ENCODE peak calls at places on chromosomes 12 and 14, in nine cellular contexts. N is HCT116; P is NCI-H1105 treated with DMSO at 0.1 percent for 48 hours; C is stimulated activated CD4-positive, alpha-beta T cell treated with anti-CD3 and anti-CD28 coated beads, Interleukin-15, amount 100 ng/mL, for 1 hour; Q is HTR-8/SVneo; T is SK-N-SH; R is GM12865; O is activated T-helper 1 cell treated with Interleukin-2 at 50 U/mL for 16 hours; E is Right ventricle myocardium superior. W is an unnamed sample.

GRCh38 chr14:54312166-54312801 is 84.5 kb upstream of the CDKN3 start:
- DNase-seq in N (peak; percentile 62), P (no peak), C (no peak), Q (peak; percentile 96), T (no peak), R (no peak), O (no peak), E (no peak), W (peak; percentile 95)

GRCh38 chr14:85416771-85417170 is 113.2 kb upstream of the FLRT2 start:
- DNase-seq in N (no peak), P (no peak), C (no peak), Q (no peak), T (no peak), R (no peak), O (no peak), E (no peak), W (peak; percentile 83)

GRCh38 chr12:10031318-10031717 is 836 bp downstream of the CLEC9A start:
- DNase-seq in N (no peak), P (no peak), C (no peak), Q (peak; percentile 23), T (no peak), R (no peak), O (no peak), E (no peak), W (no peak)

GRCh38 chr12:10652192-10652591 is 21.7 kb downstream of the STYK1 start:
- DNase-seq in N (no peak), P (no peak), C (no peak), Q (no peak), T (no peak), R (no peak), O (no peak), E (no peak), W (peak; percentile 14)

GRCh38 chr12:71045781-71046180 is 112.0 kb downstream of the TSPAN8 start:
- DNase-seq in N (no peak), P (peak; percentile 40), C (no peak), Q (no peak), T (no peak), R (peak; percentile 6), O (no peak), E (no peak), W (peak; percentile 87)

GRCh38 chr12:46207644-46208043 is 61.2 kb downstream of the SLC38A1 start:
- DNase-seq in N (no peak), P (no peak), C (no peak), Q (no peak), T (no peak), R (no peak), O (no peak), E (no peak), W (no peak)

GRCh38 chr12:3463927-3464326 is 27.1 kb upstream of the PRMT8 start:
- DNase-seq in N (no peak), P (no peak), C (no peak), Q (no peak), T (no peak), R (no peak), O (no peak), E (no peak), W (no peak)

GRCh38 chr12:121925361-121925725 is 7.0 kb downstream of the CFAP251 start:
- DNase-seq in N (no peak), P (no peak), C (no peak), Q (no peak), T (no peak), R (no peak), O (no peak), E (no peak), W (peak; percentile 59)

GRCh38 chr12:66596189-66596588 is 82.7 kb downstream of the GRIP1 start:
- DNase-seq in N (no peak), P (no peak), C (no peak), Q (no peak), T (no peak), R (no peak), O (no peak), E (no peak), W (peak; percentile 28)

GRCh38 chr12:69284131-69284530 is 44.8 kb downstream of the CPSF6 start:
- DNase-seq in N (peak; percentile 52), P (peak; percentile 86), C (no peak), Q (peak; percentile 23), T (peak; percentile 74), R (no peak), O (no peak), E (peak; percentile 88), W (peak; percentile 81)

GRCh38 chr14:75450381-75451276 is 22.8 kb downstream of the JDP2 start:
- DNase-seq in N (no peak), P (no peak), C (no peak), Q (no peak), T (no peak), R (no peak), O (no peak), E (peak; percentile 70), W (no peak)

GRCh38 chr14:22542360-22542759 is 46.7 kb downstream of the DAD1 start:
- DNase-seq in N (no peak), P (no peak), C (no peak), Q (no peak), T (no peak), R (no peak), O (no peak), E (no peak), W (no peak)

GRCh38 chr14:104600141-104600643 is 4.4 kb downstream of the TMEM179 start:
- DNase-seq in N (no peak), P (no peak), C (no peak), Q (peak; percentile 28), T (peak; percentile 94), R (no peak), O (no peak), E (peak; percentile 38), W (no peak)

GRCh38 chr14:59306775-59307174 is 118.3 kb downstream of the DAAM1 start:
- DNase-seq in N (no peak), P (no peak), C (no peak), Q (peak; percentile 57), T (no peak), R (no peak), O (no peak), E (no peak), W (peak; percentile 86)

GRCh38 chr12:94762259-94762942 is 112.0 kb upstream of the TMCC3 start:
- DNase-seq in N (no peak), P (no peak), C (no peak), Q (no peak), T (no peak), R (peak; percentile 86), O (no peak), E (no peak), W (peak; percentile 17)

GRCh38 chr12:54945082-54945481 is 39.5 kb downstream of the TESPA1 start:
- DNase-seq in N (no peak), P (no peak), C (no peak), Q (no peak), T (no peak), R (no peak), O (no peak), E (no peak), W (no peak)

GRCh38 chr14:30034049-30034635 is 106.5 kb upstream of the PRKD1 start:
- DNase-seq in N (no peak), P (peak; percentile 93), C (no peak), Q (no peak), T (no peak), R (no peak), O (no peak), E (no peak), W (no peak)

GRCh38 chr12:53481957-53482586 is 17.2 kb downstream of the MAP3K12 start:
- DNase-seq in N (no peak), P (no peak), C (no peak), Q (no peak), T (peak; percentile 60), R (peak; percentile 54), O (no peak), E (no peak), W (no peak)

GRCh38 chr14:29709490-29709889 is 218.2 kb downstream of the PRKD1 start:
- DNase-seq in N (no peak), P (no peak), C (no peak), Q (no peak), T (no peak), R (no peak), O (no peak), E (no peak), W (peak; percentile 24)

GRCh38 chr12:48071808-48072207 is 34.1 kb downstream of the SENP1 start:
- DNase-seq in N (no peak), P (no peak), C (no peak), Q (no peak), T (no peak), R (no peak), O (no peak), E (no peak), W (no peak)

W was measured in fibroblast of pulmonary artery.